ENCODE peak calls at places on chromosomes 16 and 17, in eight cellular contexts. X is neural crest cell, A is fibroblast of the aortic adventitia, U is fibroblast of lung, I is nephron progenitor cell, C is ovary, W is WTC11, K is GM12865. T is an unnamed sample.

GRCh38 chr16:66130296-66130910 is 236.1 kb upstream of the CDH5 start:
- DNase-seq in I (no peak), W (no peak), X (no peak), C (no peak), K (no peak), A (peak), U (peak), T (peak)

GRCh38 chr17:1474402-1475189 is 17.9 kb downstream of the MYO1C start:
- DNase-seq in C (no peak), I (peak), A (no peak), K (peak), U (no peak), W (no peak), X (no peak), T (no peak)

GRCh38 chr16:27781195-27781524 is 231.2 kb downstream of the KATNIP start:
- DNase-seq in K (no peak), X (no peak), W (no peak), C (no peak), U (peak), A (peak), I (no peak), T (peak)

GRCh38 chr16:87956169-87956770 is 5.0 kb downstream of the BANP start:
- DNase-seq in W (no peak), I (peak), K (peak), X (peak), A (peak), U (peak), C (no peak), T (peak)

GRCh38 chr17:31148205-31148604 is 53.4 kb downstream of the NF1 start:
- DNase-seq in A (no peak), C (no peak), U (peak), W (no peak), X (no peak), I (no peak), K (no peak), T (no peak)

GRCh38 chr17:15516150-15516549 is 47.1 kb downstream of the TVP23C start:
- DNase-seq in I (no peak), W (no peak), X (no peak), C (no peak), U (peak), A (no peak), K (no peak), T (peak)

GRCh38 chr17:16378631-16379282 is 2.1 kb upstream of the UBB start:
- DNase-seq in K (no peak), I (no peak), X (no peak), W (no peak), C (no peak), A (no peak), U (no peak), T (no peak)

GRCh38 chr17:8354196-8354595 is 14.6 kb downstream of the ODF4 start:
- DNase-seq in X (no peak), I (no peak), C (no peak), W (no peak), K (no peak), U (peak), A (no peak), T (no peak)

GRCh38 chr17:67646472-67646871 is 71.3 kb upstream of the NOL11 start:
- DNase-seq in X (no peak), A (no peak), C (no peak), K (peak), I (no peak), W (no peak), U (no peak), T (no peak)

GRCh38 chr16:11219188-11219587 is 36.8 kb downstream of the SOCS1 start:
- DNase-seq in C (no peak), W (no peak), I (no peak), A (no peak), K (no peak), X (no peak), U (no peak), T (no peak)

GRCh38 chr16:89873822-89874689 is 664 bp downstream of the TCF25 start:
- DNase-seq in C (peak), W (peak), X (peak), U (peak), A (peak), I (peak), K (peak), T (peak)

GRCh38 chr16:89320717-89321501 is 103.4 kb downstream of the ZNF778 start:
- DNase-seq in A (peak), I (peak), C (peak), W (peak), X (no peak), U (peak), K (no peak), T (no peak)

GRCh38 chr16:56611281-56611833 is 3.0 kb downstream of the MT2A start:
- DNase-seq in W (no peak), K (no peak), A (peak), X (no peak), C (no peak), I (no peak), U (peak), T (peak)

GRCh38 chr17:80414508-80414802 is 512 bp upstream of the ENDOV start:
- DNase-seq in K (no peak), U (peak), C (no peak), W (no peak), A (no peak), X (no peak), I (no peak), T (no peak)

GRCh38 chr17:7186241-7186640 is 7.1 kb upstream of the ASGR1 start:
- DNase-seq in C (no peak), A (no peak), W (no peak), U (no peak), X (no peak), K (no peak), I (no peak), T (no peak)
- TF ChIP-seq CTCF in C (no peak), A (peak), W (no peak), U (peak), X (peak), K (peak), I (no peak), T (peak)

DNA sequence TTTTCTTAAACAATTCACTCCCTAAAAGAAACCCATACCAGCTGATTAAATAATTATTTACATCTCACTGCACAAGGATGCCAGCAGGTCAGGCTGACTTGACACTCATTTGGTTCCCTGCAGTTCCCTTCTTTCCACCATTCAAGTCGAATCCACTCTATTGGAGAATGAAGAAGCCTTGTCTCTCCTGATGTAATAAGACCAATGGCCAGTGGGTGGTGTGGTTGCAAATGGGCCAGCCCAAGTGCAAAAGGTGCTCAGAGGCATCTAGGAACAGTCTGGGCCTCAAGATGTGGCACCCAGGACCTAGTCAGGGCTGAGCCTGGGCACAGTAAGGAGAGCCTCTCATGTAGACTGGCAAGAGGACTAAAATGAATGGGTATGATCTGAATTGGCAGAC is 9.3 kb downstream of the C16orf78 start:
- DNase-seq in W (peak), U (no peak), A (no peak), X (peak), K (peak), I (no peak), C (no peak), T (no peak)
- TF ChIP-seq CTCF in W (peak), U (no peak), A (no peak), X (peak), K (peak), I (peak), C (no peak), T (no peak)

DNA sequence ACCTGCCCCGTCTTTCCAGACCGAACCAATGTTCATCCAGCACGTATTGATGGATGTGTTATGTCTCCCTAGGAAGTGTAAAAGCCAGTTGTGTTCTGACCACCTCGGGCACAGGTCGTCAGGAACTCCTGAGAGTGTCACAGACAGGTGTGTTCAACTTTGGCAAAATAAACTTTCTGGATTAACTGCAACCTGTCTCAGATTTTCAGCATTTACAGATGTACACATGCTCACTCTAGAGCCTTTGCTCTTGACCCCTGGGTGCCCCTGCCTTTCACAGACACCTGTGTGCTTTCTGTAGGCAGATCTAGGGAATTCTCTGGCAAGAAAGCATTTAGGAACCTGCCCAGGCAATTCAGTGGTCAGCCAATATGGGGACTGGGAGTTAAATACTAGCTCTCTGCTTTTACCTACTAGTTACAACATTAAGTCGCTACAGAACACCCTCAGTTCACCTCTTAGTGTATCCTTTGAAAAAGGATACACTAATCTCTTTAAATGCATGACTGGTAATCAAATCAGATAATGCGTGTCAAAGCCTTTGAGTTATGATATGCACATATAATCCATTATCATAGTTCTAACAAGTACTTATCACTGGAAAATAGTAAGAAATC is 188.9 kb downstream of the CPPED1 start:
- DNase-seq in X (no peak), U (no peak), K (no peak), C (no peak), A (no peak), W (no peak), I (no peak), T (no peak)
- TF ChIP-seq CTCF in X (no peak), U (no peak), K (no peak), C (no peak), A (no peak), W (no peak), I (no peak), T (no peak)

GRCh38 chr17:50177476-50177875 is 11.7 kb downstream of the SGCA start:
- DNase-seq in I (no peak), U (no peak), X (no peak), A (peak), W (no peak), C (no peak), K (no peak), T (no peak)

GRCh38 chr17:50177983-50178834 is 12.4 kb downstream of the SGCA start:
- DNase-seq in W (peak), U (peak), X (peak), A (peak), K (peak), I (peak), C (peak), T (peak)

GRCh38 chr17:50174444-50174843 is 8.6 kb downstream of the SGCA start:
- DNase-seq in U (no peak), X (no peak), C (no peak), A (no peak), W (no peak), I (no peak), K (no peak), T (no peak)

GRCh38 chr17:50175035-50175788 is 9.4 kb downstream of the SGCA start:
- DNase-seq in I (no peak), A (peak), C (no peak), X (no peak), K (no peak), U (peak), W (no peak), T (no peak)

DNA sequence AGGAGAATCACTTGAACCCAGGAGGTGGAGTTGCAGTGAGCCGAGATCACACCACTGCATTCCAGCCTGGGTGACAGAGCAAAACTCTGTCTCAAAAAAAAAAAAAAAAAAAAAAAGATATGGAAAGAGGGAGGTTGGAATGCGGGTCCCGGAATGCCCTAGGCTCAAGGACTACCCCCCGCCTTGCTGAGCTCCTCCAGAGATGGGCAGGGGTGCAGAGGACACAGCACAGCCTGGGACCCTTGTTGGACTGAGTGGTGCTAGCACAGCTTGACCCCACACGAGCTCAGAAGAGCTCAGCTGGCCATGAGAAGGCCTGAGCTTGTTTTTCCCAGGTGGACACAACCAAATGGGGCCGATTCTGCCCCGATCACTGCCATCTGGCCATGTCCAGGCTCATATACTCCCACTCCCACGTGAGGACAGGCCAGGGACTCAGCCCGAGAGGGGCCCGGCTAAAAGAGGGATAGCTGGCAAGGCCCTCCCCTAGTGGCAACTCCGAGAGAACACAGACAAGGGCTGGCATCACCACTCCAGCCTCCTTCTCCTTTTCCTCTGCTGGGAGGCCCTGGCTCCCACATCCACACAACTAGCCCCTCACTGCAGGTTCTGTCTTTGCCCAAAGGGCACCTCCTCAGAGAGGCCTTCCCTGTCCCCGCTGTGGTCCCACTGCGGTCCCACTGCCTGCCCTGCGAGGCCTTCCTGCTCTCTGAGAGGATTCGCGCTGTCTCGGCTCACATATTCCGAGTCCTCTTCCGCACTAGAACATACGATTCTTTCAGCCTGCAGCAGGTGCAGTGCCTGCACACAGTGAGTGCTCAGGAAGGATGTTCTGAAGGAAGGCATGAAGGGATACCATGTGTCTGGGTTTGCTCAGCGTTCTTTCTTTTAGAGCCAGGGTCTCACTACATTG is 11.0 kb downstream of the SGCA start:
- DNase-seq in I (no peak), K (no peak), A (peak), W (no peak), C (no peak), U (peak), X (no peak), T (peak)
- TF ChIP-seq CTCF in I (no peak), K (no peak), A (no peak), W (no peak), C (no peak), U (no peak), X (no peak), T (peak)

GRCh38 chr16:69190046-69190588 is 3.2 kb downstream of the SNTB2 start:
- DNase-seq in C (no peak), W (no peak), I (no peak), U (peak), X (no peak), A (no peak), K (no peak), T (no peak)
- TF ChIP-seq CTCF in C (no peak), W (no peak), I (no peak), U (no peak), X (no peak), A (no peak), K (no peak), T (no peak)

DNA sequence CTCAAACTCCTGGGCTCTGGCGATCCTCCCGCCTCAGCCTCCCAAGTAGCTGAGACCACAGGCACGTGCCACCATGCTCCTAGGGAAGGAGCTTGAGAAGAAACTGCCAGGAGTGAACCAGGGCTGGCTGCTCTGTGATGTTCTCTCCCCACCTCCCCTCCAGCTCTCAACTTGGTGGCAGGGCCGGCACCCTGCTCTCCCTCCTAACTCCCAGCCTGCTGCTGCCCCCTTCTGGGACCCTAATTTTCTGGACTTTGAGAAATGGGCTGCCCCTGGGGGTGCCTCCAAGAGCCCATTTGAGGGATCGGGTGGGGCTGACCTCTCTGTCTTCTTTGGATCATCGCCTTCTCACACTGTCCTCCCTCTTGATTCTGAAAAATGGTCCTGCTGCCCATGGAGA is 14.9 kb upstream of the STAT3 start:
- DNase-seq in I (peak), K (peak), X (no peak), U (no peak), C (no peak), W (peak), A (no peak), T (no peak)
- TF ChIP-seq CTCF in I (peak), K (peak), X (peak), U (peak), C (no peak), W (no peak), A (no peak), T (no peak)

DNA sequence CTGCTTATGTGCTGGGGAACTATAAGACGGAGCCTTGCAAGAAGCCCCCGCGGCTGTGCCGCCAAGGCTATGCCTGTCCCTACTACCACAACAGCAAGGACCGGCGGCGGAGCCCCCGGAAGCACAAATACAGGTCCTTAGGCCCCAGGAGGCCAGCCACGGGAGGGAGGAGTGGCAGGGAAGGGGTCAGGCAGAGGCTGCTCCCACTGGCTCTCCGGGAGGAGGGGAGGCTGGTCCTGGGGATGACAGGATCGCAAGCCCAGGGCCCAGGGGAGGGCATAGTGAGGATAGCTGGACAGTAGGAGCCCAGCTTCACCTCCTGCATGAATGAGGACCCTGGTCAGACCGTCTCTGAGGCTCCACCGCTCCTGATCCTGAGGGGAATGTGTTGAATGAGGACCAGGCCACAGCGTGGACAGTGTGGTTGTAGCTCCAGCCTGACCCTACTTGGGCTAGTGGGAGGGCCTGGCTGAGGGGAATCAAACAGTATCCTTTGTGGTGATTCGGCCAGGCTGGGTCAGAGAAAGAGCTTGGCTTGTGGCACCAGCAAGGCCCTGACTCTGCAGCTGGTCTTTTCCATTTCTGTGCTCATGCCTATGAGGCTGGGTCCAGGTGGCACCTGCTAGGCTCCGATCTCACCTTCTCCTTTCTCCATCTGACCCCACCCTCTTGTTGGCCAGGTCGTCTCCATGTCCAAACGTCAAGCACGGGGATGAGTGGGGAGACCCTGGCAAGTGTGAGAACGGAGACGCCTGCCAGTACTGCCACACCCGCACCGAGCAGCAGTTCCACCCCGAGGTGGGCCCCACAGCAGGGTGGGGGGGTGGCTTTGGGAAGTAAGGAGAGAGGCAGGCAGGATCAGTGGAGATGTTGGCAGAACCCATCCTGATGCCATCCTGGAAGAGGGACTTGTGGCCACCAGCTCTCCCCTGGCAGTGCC is 28.7 kb downstream of the UNK start:
- DNase-seq in A (no peak), X (no peak), W (no peak), U (no peak), I (no peak), K (no peak), C (no peak), T (no peak)
- TF ChIP-seq CTCF in A (no peak), X (no peak), W (no peak), U (no peak), I (no peak), K (no peak), C (no peak), T (no peak)

GRCh38 chr17:48012151-48012520 is 25.5 kb downstream of the COPZ2 start:
- DNase-seq in A (no peak), K (peak), W (peak), X (peak), C (no peak), U (no peak), I (peak), T (peak)
- TF ChIP-seq CTCF in A (no peak), K (no peak), W (no peak), X (no peak), C (no peak), U (no peak), I (no peak), T (no peak)

T was measured in AG10803.